ENCODE peak calls at places on chromosome 12, in eight cellular contexts. I is IMR-90, Y is sigmoid colon, K is substantia nigra, P is HCT116, L is stomach, X is lower lobe of right lung, Q is GM23248. A is an unnamed sample.

GRCh38 chr12:50066402-50066801 is 9.0 kb downstream of the ASIC1 start:
- DNase-seq in I (peak), Y (peak), K (no peak), P (no peak), L (no peak), X (no peak), Q (peak), A (peak)

GRCh38 chr12:77031745-77032144 is 33.6 kb downstream of the E2F7 start:
- DNase-seq in I (peak), Y (no peak), K (no peak), P (no peak), L (no peak), X (no peak), Q (peak), A (no peak)

GRCh38 chr12:30753233-30753632 is 1.5 kb downstream of the CAPRIN2 start:
- DNase-seq in I (peak), Y (no peak), K (no peak), P (no peak), L (no peak), X (no peak), Q (peak), A (peak)

GRCh38 chr12:17588968-17589367 is 501.0 kb downstream of the RERGL start:
- DNase-seq in I (no peak), Y (no peak), K (no peak), P (peak), L (no peak), X (no peak), Q (peak), A (peak)

GRCh38 chr12:5808956-5809355 is 136.1 kb downstream of the ANO2 start:
- DNase-seq in I (peak), Y (no peak), K (no peak), P (peak), L (no peak), X (no peak), Q (peak), A (no peak)

GRCh38 chr12:3795096-3795799 is 42.3 kb upstream of the CRACR2A start:
- DNase-seq in I (no peak), Y (no peak), K (no peak), P (no peak), L (no peak), X (no peak), Q (no peak), A (no peak)

GRCh38 chr12:92561543-92561899 is 141.3 kb upstream of the PLEKHG7 start:
- DNase-seq in I (peak), Y (peak), K (peak), P (no peak), L (peak), X (no peak), Q (peak), A (no peak)

GRCh38 chr12:57803317-57803893 is 15.1 kb downstream of the AVIL start:
- DNase-seq in I (peak), Y (no peak), K (no peak), P (peak), L (peak), X (no peak), Q (peak), A (peak)

GRCh38 chr12:12214635-12215131 is 52.2 kb downstream of the LRP6 start:
- DNase-seq in I (peak), Y (no peak), K (no peak), P (no peak), L (no peak), X (no peak), Q (peak), A (peak)

DNA sequence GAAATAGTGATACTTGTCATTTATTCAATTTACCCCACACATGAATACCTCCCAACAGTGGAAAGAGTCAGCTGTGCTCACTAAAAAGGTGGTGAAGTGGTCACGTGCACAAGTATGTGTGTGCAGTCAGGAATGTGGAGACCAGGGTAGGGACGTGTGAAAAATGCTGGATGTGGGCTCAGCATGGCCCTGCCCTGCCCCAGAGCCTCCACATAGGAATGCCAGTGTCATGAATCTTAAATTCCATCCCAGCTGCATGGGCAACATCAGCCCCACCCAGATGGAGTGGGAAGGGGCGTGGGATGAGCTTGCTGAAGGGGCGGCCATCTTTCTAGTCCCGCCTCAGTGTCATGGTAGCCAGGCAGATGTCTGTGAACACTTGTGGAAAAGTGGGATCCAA is 87.7 kb downstream of the C12orf75 start:
- DNase-seq in I (peak), Y (no peak), K (no peak), P (no peak), L (no peak), X (no peak), Q (peak), A (peak)
- H3K27ac ChIP-seq in I (no peak), Y (no peak), K (no peak), P (no peak), L (no peak), X (no peak), Q (peak), A (no peak)

GRCh38 chr12:53617700-53618099 is 8.5 kb downstream of the ATF7 start:
- DNase-seq in I (no peak), Y (no peak), K (no peak), P (no peak), L (no peak), X (no peak), Q (peak), A (no peak)
- H3K27ac ChIP-seq in I (no peak), Y (no peak), K (peak), P (no peak), L (peak), X (peak), Q (peak), A (no peak)

GRCh38 chr12:109989380-109989779 is 6.8 kb downstream of the GIT2 start:
- DNase-seq in I (peak), Y (no peak), K (no peak), P (no peak), L (no peak), X (no peak), Q (no peak), A (no peak)
- H3K27ac ChIP-seq in I (peak), Y (no peak), K (peak), P (no peak), L (no peak), X (no peak), Q (no peak), A (no peak)

GRCh38 chr12:95107362-95107761 is 33.9 kb upstream of the NR2C1 start:
- DNase-seq in I (no peak), Y (no peak), K (no peak), P (no peak), L (no peak), X (no peak), Q (no peak), A (no peak)

GRCh38 chr12:95104919-95105452 is 31.6 kb upstream of the NR2C1 start:
- DNase-seq in I (no peak), Y (no peak), K (no peak), P (no peak), L (no peak), X (no peak), Q (no peak), A (no peak)

GRCh38 chr12:95100264-95101190 is 27.1 kb upstream of the NR2C1 start:
- DNase-seq in I (no peak), Y (no peak), K (no peak), P (no peak), L (no peak), X (no peak), Q (no peak), A (no peak)

GRCh38 chr12:95099270-95099790 is 25.9 kb upstream of the NR2C1 start:
- DNase-seq in I (no peak), Y (no peak), K (no peak), P (no peak), L (no peak), X (no peak), Q (no peak), A (no peak)

GRCh38 chr12:95102916-95103671 is 29.7 kb upstream of the NR2C1 start:
- DNase-seq in I (peak), Y (no peak), K (no peak), P (peak), L (no peak), X (no peak), Q (peak), A (no peak)
- H3K27ac ChIP-seq in I (no peak), Y (no peak), K (no peak), P (peak), L (no peak), X (no peak), Q (no peak), A (no peak)

GRCh38 chr12:95240556-95240955 is 22.9 kb downstream of the VEZT start:
- DNase-seq in I (no peak), Y (no peak), K (no peak), P (no peak), L (no peak), X (no peak), Q (no peak), A (no peak)
- H3K27ac ChIP-seq in I (no peak), Y (no peak), K (no peak), P (no peak), L (no peak), X (no peak), Q (no peak), A (no peak)

GRCh38 chr12:94289551-94290312 is 141.4 kb downstream of the PLXNC1 start:
- DNase-seq in I (peak), Y (no peak), K (no peak), P (no peak), L (no peak), X (no peak), Q (peak), A (no peak)
- H3K27ac ChIP-seq in I (peak), Y (peak), K (no peak), P (no peak), L (no peak), X (peak), Q (peak), A (no peak)

DNA sequence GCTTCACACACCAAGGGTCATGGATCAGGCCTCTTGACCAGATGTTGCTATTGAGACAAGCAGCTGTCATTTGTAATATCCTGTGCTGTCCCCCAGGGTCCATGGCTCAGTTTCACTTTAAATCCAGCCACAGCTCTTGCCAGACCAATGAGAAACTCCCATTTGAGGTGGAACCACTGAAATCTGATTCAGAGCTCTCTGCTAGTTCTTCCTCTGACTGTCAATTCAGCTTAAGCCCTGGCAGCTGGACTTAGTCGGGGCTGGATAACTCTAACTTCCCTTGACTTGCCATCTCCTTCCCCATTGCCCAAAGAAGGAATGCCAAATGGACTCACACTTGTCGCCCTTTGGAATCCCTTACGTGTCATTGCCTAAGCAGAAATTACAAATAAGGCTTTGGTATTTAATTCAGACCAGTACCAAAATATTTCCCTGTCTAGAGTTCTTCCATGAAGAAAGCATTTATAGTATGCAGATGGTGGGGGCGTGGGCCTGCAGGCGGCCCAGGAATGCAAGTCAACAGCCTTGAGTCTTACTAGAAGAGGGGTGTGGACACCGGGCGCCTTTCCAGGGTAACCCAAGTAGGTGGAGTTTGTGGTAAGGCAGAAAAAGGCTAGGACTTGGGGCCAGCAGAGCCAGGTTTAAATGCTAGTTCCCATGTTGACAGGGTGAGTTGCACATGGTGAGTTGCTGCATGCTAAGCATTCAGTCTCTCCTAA is 96.9 kb upstream of the TMPO start:
- DNase-seq in I (peak), Y (peak), K (no peak), P (no peak), L (peak), X (peak), Q (peak), A (peak)
- H3K27ac ChIP-seq in I (peak), Y (peak), K (no peak), P (peak), L (peak), X (peak), Q (peak), A (no peak)

GRCh38 chr12:42482086-42482819 is 107.3 kb downstream of the PRICKLE1 start:
- DNase-seq in I (peak), Y (peak), K (no peak), P (no peak), L (peak), X (peak), Q (peak), A (no peak)
- H3K27ac ChIP-seq in I (peak), Y (peak), K (no peak), P (no peak), L (peak), X (peak), Q (peak), A (no peak)

A was measured in GM23338.